ENCODE peak calls at places on chromosomes 5 and 9, in eight cellular contexts. Y is GM23338; N is tibial nerve; E is CD8-positive, alpha-beta T cell; C is sigmoid colon; I is transverse colon; G is esophagus squamous epithelium; X is left lung. T is an unnamed sample. For H3K4me1, the result is how much of the 10 kb centered on the place peaks cover.

GRCh38 chr5:53069626-53070025 is 39.9 kb downstream of the MOCS2 start:
- DNase-seq in Y (no peak), N (no peak), E (no peak), C (no peak), I (no peak), G (no peak), X (no peak), T (no peak)

GRCh38 chr5:180340856-180341255 is 12.3 kb downstream of the GFPT2 start:
- DNase-seq in Y (no peak), N (no peak), E (no peak), C (no peak), I (no peak), G (no peak), X (peak), T (no peak)

GRCh38 chr5:141618030-141618803 is 583 bp downstream of the DIAPH1 start:
- DNase-seq in Y (peak), N (no peak), E (peak), C (no peak), I (peak), G (no peak), X (peak), T (no peak)

GRCh38 chr9:108331596-108331995 is 524.2 kb downstream of the ACTL7B start:
- DNase-seq in Y (no peak), N (no peak), E (no peak), C (no peak), I (no peak), G (no peak), X (no peak), T (no peak)

GRCh38 chr9:73980754-73981153 is 516.4 kb upstream of the RORB start:
- DNase-seq in Y (no peak), N (no peak), E (no peak), C (no peak), I (no peak), G (no peak), X (no peak), T (no peak)

GRCh38 chr9:468766-469496 is 254.3 kb downstream of the DOCK8 start:
- DNase-seq in Y (no peak), N (no peak), E (peak), C (no peak), I (peak), G (no peak), X (no peak), T (no peak)

GRCh38 chr5:10566556-10567068 is 2.7 kb downstream of the ANKRD33B start:
- DNase-seq in Y (no peak), N (no peak), E (no peak), C (no peak), I (no peak), G (no peak), X (no peak), T (no peak)

GRCh38 chr5:10424124-10424731 is 17.5 kb upstream of the ROPN1L start:
- DNase-seq in Y (peak), N (no peak), E (no peak), C (no peak), I (no peak), G (no peak), X (no peak), T (no peak)

GRCh38 chr5:56585973-56586740 is 229.2 kb upstream of the MAP3K1 start:
- DNase-seq in Y (no peak), N (peak), E (no peak), C (peak), I (no peak), G (no peak), X (no peak), T (peak)

GRCh38 chr5:159310492-159310891 is 19.8 kb downstream of the IL12B start:
- DNase-seq in Y (peak), N (no peak), E (peak), C (no peak), I (peak), G (peak), X (peak), T (no peak)

GRCh38 chr9:117779760-117780159 is 75.6 kb downstream of the TLR4 start:
- DNase-seq in Y (peak), N (no peak), E (no peak), C (no peak), I (no peak), G (no peak), X (no peak), T (no peak)

GRCh38 chr5:126961702-126962101 is 68.7 kb downstream of the MARCHF3 start:
- DNase-seq in Y (no peak), N (no peak), E (no peak), C (no peak), I (no peak), G (no peak), X (no peak), T (no peak)

GRCh38 chr5:144421411-144421810 is 250.7 kb downstream of the KCTD16 start:
- DNase-seq in Y (no peak), N (no peak), E (no peak), C (no peak), I (no peak), G (no peak), X (no peak), T (no peak)

GRCh38 chr9:93031629-93032431 is 26.7 kb upstream of the SUSD3 start:
- DNase-seq in Y (no peak), N (no peak), E (no peak), C (no peak), I (no peak), G (no peak), X (no peak), T (no peak)
- H3K4me1 ChIP-seq in Y (under half), N (under half), E (half or more), C (under half), I (under half), G (under half), X (half or more), T (under half)

GRCh38 chr9:124050955-124051354 is 39.4 kb downstream of the LHX2 start:
- DNase-seq in Y (no peak), N (no peak), E (no peak), C (no peak), I (no peak), G (no peak), X (no peak), T (no peak)

GRCh38 chr9:124052401-124052800 is 40.8 kb downstream of the LHX2 start:
- DNase-seq in Y (no peak), N (no peak), E (no peak), C (no peak), I (no peak), G (no peak), X (no peak), T (no peak)

GRCh38 chr9:124054671-124055212 is 43.2 kb downstream of the LHX2 start:
- DNase-seq in Y (no peak), N (no peak), E (no peak), C (no peak), I (no peak), G (no peak), X (no peak), T (no peak)
- TF ChIP-seq CTCF in Y (no peak), N (no peak), E (no peak), C (no peak), I (no peak), G (no peak), X (no peak), T (no peak)

GRCh38 chr9:115590016-115590415 is 472.1 kb upstream of the TNC start:
- DNase-seq in Y (no peak), N (peak), E (no peak), C (no peak), I (no peak), G (no peak), X (no peak), T (no peak)
- H3K27ac ChIP-seq in Y (no peak), N (no peak), E (no peak), C (no peak), I (no peak), G (peak), X (no peak), T (no peak)

DNA sequence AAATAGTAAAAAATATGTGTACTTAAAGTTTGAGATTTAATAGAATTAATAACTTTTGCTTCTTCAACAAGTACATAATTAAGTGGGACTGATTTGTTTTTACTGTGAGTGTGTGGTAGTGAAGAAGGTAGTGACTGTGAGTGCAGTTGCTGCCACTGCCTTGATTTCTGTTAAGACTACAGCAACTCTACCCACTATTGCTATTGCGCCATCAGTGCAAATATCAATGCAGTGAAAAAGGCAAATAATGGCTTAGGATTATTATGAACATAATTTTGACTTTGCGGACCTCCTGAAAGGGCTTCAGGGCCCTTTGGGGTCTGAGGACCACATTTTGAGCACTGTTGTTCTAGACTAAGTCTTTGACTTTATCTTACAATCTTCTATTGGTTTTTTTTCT is 112.0 kb upstream of the PITX1 start:
- DNase-seq in Y (no peak), N (no peak), E (no peak), C (no peak), I (no peak), G (no peak), X (no peak), T (no peak)
- H3K4me1 ChIP-seq in Y (under half), N (under half), E (under half), C (under half), I (under half), G (under half), X (under half), T (under half)

GRCh38 chr9:17742065-17742464 is 163.2 kb downstream of the SH3GL2 start:
- DNase-seq in Y (peak), N (no peak), E (no peak), C (no peak), I (no peak), G (no peak), X (no peak), T (no peak)
- TF ChIP-seq CTCF in Y (peak), N (no peak), E (no peak), C (no peak), I (no peak), G (no peak), X (no peak), T (no peak)

DNA sequence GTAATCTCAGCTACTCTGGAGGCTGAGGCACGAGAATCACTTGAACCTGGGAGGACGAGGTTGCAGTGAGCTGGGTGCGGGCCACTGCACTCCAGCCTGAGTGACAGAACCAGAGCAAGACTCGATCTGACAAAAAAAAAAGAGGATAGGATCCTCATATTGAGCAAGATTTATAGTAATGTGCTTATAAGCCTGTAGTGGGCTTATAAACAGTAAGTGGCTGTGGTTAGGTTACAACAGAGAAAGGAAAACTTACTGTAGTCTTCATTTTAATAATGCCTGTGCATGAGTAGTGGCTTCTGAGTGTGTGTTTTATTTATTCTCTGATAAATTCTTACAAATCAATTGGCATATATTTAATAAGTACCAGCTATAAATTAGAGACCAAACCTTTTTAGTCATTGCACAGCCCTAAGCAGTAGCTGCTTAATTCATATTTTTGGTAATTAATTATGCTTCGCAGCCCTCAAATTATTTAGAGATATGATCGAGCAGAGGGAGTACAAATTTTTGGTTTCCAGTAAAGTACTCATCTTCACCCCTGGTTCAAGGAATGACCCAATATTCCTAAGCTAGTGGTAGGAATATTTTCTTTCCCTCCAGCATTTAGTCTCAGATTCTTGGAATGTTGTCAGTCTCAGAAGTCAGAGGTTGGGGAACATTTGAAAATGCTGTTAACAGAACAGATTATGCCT is 73.8 kb upstream of the KLF9 start:
- DNase-seq in Y (no peak), N (no peak), E (no peak), C (no peak), I (no peak), G (no peak), X (no peak), T (no peak)
- H3K27ac ChIP-seq in Y (no peak), N (peak), E (no peak), C (peak), I (no peak), G (peak), X (peak), T (peak)